ENCODE peak calls at places on chromosomes 2 and 18, in four cellular contexts. X is K562, V is HepG2, D is GM12878. B is an unnamed sample.

GRCh38 chr18:9536354-9537152 is 61.2 kb downstream of the RALBP1 start:
- DNase-seq in X (no peak), V (no peak), D (no peak), B (no peak)

GRCh38 chr2:73939419-73939818 is 12.7 kb downstream of the DGUOK start:
- DNase-seq in X (no peak), V (no peak), D (no peak), B (no peak)

GRCh38 chr18:8516391-8517250 is 92.6 kb upstream of the RAB12 start:
- DNase-seq in X (no peak), V (no peak), D (no peak), B (no peak)

GRCh38 chr18:5868218-5868904 is 27.0 kb downstream of the TMEM200C start:
- DNase-seq in X (peak), V (peak), D (peak), B (peak)

GRCh38 chr2:64988420-64989125 is 626 bp upstream of the SLC1A4 start:
- DNase-seq in X (peak), V (peak), D (no peak), B (peak)

GRCh38 chr2:225100856-225101294 is 58.6 kb upstream of the DOCK10 start:
- DNase-seq in X (peak), V (no peak), D (no peak), B (no peak)

GRCh38 chr18:56168049-56168781 is 470.2 kb downstream of the TXNL1 start:
- DNase-seq in X (no peak), V (no peak), D (no peak), B (no peak)

GRCh38 chr2:8849322-8849721 is 11.9 kb upstream of the KIDINS220 start:
- DNase-seq in X (no peak), V (no peak), D (no peak), B (no peak)

GRCh38 chr18:48441405-48441881 is 32.3 kb upstream of the ZBTB7C start:
- DNase-seq in X (no peak), V (no peak), D (no peak), B (no peak)

GRCh38 chr18:51195602-51196115 is 1.8 kb downstream of the MEX3C start:
- DNase-seq in X (peak), V (peak), D (no peak), B (peak)

GRCh38 chr18:52620926-52621439 is 281.0 kb downstream of the DCC start:
- DNase-seq in X (no peak), V (no peak), D (no peak), B (no peak)

GRCh38 chr18:48627216-48627615 is 88.4 kb downstream of the CTIF start:
- DNase-seq in X (no peak), V (no peak), D (no peak), B (no peak)

GRCh38 chr2:135030826-135031225 is 16.4 kb downstream of the MAP3K19 start:
- DNase-seq in X (peak), V (peak), D (no peak), B (peak)

GRCh38 chr2:170521299-170521698 is 193.8 kb upstream of the SP5 start:
- DNase-seq in X (no peak), V (no peak), D (no peak), B (no peak)

GRCh38 chr2:38771632-38772031 is 6.4 kb upstream of the GEMIN6 start:
- DNase-seq in X (no peak), V (no peak), D (no peak), B (no peak)

GRCh38 chr18:14104906-14105748 is 27.1 kb downstream of the ZNF519 start:
- DNase-seq in X (no peak), V (peak), D (no peak), B (no peak)

GRCh38 chr2:69945447-69945846 is 16.0 kb downstream of the ASPRV1 start:
- DNase-seq in X (no peak), V (no peak), D (no peak), B (no peak)

GRCh38 chr2:68500649-68501048 is 33.3 kb downstream of the APLF start:
- DNase-seq in X (no peak), V (no peak), D (no peak), B (no peak)

GRCh38 chr2:76197842-76198448 is 487.2 kb upstream of the GCFC2 start:
- DNase-seq in X (peak), V (peak), D (peak), B (peak)

GRCh38 chr2:54560146-54560881 is 104.2 kb downstream of the SPTBN1 start:
- DNase-seq in X (peak), V (no peak), D (no peak), B (no peak)

GRCh38 chr2:171004363-171004762 is 75.3 kb downstream of the GORASP2 start:
- DNase-seq in X (no peak), V (peak), D (no peak), B (no peak)

GRCh38 chr18:48621240-48621639 is 82.4 kb downstream of the CTIF start:
- DNase-seq in X (no peak), V (no peak), D (no peak), B (no peak)

GRCh38 chr2:43319541-43319940 is 93.1 kb upstream of the ZFP36L2 start:
- DNase-seq in X (no peak), V (no peak), D (no peak), B (no peak)

GRCh38 chr2:46847726-46848421 is 67.7 kb downstream of the MCFD2 start:
- DNase-seq in X (no peak), V (no peak), D (no peak), B (no peak)

GRCh38 chr2:166197446-166197845 is 69.6 kb upstream of the SCN1A start:
- DNase-seq in X (no peak), V (peak), D (no peak), B (no peak)

GRCh38 chr2:237304763-237305514 is 109.0 kb downstream of the COL6A3 start:
- DNase-seq in X (no peak), V (no peak), D (no peak), B (no peak)

GRCh38 chr2:47867205-47867604 is 39.1 kb downstream of the FBXO11 start:
- DNase-seq in X (peak), V (no peak), D (no peak), B (no peak)

GRCh38 chr2:17070711-17071110 is 405.1 kb upstream of the CYRIA start:
- DNase-seq in X (no peak), V (no peak), D (no peak), B (no peak)

GRCh38 chr2:17069564-17069963 is 403.9 kb upstream of the CYRIA start:
- DNase-seq in X (no peak), V (no peak), D (no peak), B (no peak)

GRCh38 chr2:17068016-17068415 is 402.4 kb upstream of the CYRIA start:
- DNase-seq in X (no peak), V (no peak), D (no peak), B (no peak)

DNA sequence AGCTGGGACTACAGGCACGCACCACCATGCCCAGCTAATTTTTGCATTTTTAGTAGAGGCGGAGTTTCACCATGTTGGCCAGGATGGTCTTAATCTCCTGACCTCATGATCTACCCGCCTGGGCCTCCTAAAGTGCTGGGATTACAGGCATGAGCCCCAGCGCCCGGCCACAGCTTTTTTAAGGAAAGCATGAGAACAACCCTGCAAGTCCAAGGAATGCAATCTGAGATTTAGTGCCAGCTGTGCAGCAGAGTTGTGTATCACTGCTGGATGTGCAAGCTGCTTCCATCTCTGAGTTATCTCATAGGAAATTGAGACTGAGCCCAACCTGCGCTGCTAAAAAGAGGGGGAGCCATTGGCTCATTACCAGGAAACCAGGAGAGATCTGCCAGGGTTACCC is 399.9 kb upstream of the CYRIA start:
- DNase-seq in X (no peak), V (no peak), D (no peak), B (no peak)
- TF ChIP-seq FOXM1 in X (no peak), V (no peak), D (no peak), B (no peak)

GRCh38 chr2:88737385-88737784 is 45.9 kb downstream of the RPIA start:
- DNase-seq in X (no peak), V (no peak), D (no peak), B (no peak)

GRCh38 chr2:88733155-88733902 is 41.9 kb downstream of the RPIA start:
- DNase-seq in X (no peak), V (no peak), D (no peak), B (no peak)

GRCh38 chr2:88738271-88738670 is 46.8 kb downstream of the RPIA start:
- DNase-seq in X (no peak), V (no peak), D (no peak), B (no peak)

GRCh38 chr2:88735853-88736252 is 44.4 kb downstream of the RPIA start:
- DNase-seq in X (peak), V (no peak), D (no peak), B (no peak)

GRCh38 chr2:88735133-88735532 is 43.7 kb downstream of the RPIA start:
- DNase-seq in X (no peak), V (no peak), D (no peak), B (no peak)
- TF ChIP-seq FOXK2 in X (no peak), V (no peak), D (no peak), B (no peak)

GRCh38 chr2:71749671-71750101 is 296.3 kb downstream of the DYSF start:
- DNase-seq in X (no peak), V (no peak), D (no peak), B (no peak)
- TF ChIP-seq TARDBP in X (no peak), V (no peak), D (no peak), B (no peak)

GRCh38 chr2:233267516-233268245 is 16.2 kb downstream of the ATG16L1 start:
- DNase-seq in X (no peak), V (no peak), D (peak), B (no peak)
- TF ChIP-seq FOXM1 in X (no peak), V (no peak), D (no peak), B (no peak)

GRCh38 chr2:160408575-160409291 is 84.9 kb downstream of the RBMS1 start:
- DNase-seq in X (no peak), V (no peak), D (no peak), B (no peak)
- TF ChIP-seq FOXK2 in X (no peak), V (no peak), D (no peak), B (no peak)

GRCh38 chr2:218383892-218384519 is 1.9 kb downstream of the SLC11A1 start:
- DNase-seq in X (no peak), V (no peak), D (no peak), B (no peak)

GRCh38 chr2:218389333-218390150 is 7.5 kb downstream of the SLC11A1 start:
- DNase-seq in X (no peak), V (peak), D (no peak), B (no peak)

GRCh38 chr2:218384975-218385374 is 2.9 kb downstream of the SLC11A1 start:
- DNase-seq in X (no peak), V (no peak), D (no peak), B (no peak)

GRCh38 chr2:218387369-218388194 is 5.5 kb downstream of the SLC11A1 start:
- DNase-seq in X (no peak), V (peak), D (no peak), B (peak)

GRCh38 chr2:218386505-218387368 is 4.7 kb downstream of the SLC11A1 start:
- DNase-seq in X (no peak), V (no peak), D (no peak), B (no peak)
- TF ChIP-seq TARDBP in X (no peak), V (no peak), D (no peak), B (no peak)

GRCh38 chr2:37342636-37343211 is 1.7 kb upstream of the QPCT start:
- DNase-seq in X (no peak), V (no peak), D (no peak), B (no peak)
- TF ChIP-seq FOXM1 in X (no peak), V (no peak), D (no peak), B (no peak)

DNA sequence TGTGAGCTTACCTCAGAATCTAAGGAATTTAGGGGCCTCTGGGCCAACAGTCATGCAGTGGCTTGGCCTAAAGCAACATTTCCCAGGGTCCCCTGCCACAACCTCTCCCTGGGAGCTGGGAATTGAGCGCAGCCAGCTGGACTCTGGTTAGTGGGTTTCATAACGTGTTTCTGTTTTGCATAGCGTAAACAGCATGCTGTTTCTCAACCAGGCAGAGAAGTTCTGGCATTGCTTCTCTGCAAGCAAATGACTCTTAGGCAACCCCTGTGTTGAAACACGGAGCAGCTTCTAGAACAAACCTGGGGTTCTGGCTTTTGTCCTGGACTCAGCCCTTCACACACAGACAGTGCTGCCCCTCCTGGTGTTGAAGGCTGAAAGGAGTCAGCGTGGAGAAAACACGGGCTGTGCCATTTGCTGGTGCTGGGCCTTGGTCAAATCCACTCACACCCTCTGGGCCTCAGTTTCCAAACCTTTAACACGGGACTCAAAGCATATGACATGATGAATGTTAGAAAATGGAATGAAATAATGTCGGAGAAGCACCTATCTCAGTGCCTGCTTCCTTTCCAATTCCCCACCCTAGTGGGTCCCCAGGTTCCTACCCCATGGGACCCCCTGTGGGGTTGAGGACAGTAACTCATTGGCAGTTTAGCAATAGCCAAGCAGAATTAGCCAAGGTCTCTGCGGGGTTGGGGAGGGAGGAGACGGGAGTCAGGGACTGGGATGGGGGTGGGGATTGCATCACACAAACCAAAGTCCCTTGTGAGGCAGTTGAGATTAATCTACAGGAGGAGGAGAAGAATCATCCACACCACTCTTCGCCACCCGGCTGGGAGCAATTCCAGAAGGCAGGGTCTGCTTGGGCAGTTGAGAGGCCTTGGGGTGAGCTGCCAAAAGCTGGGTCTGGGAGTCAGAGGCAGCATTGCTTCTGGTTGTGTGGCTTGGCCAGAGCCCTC is 30.2 kb upstream of the IL1R2 start:
- DNase-seq in X (no peak), V (peak), D (no peak), B (no peak)
- TF ChIP-seq FOXK2 in X (no peak), V (peak), D (no peak), B (no peak)

B was measured in HEK293T.